ENCODE peak calls at places on chromosomes 13 and 19, in ten cellular contexts. H is cortex of kidney; X is HTR-8/SVneo; D is stimulated activated CD8-positive, alpha-beta memory T cell treated with anti-CD3 and anti-CD28 coated beads, Interleukin-2, amount 100 ng/mL, for 48 hours; E is fibroblast of lung; N is foreskin fibroblast; M is breast epithelium; K is heart left ventricle; J is fibroblast of the aortic adventitia; B is retinal pigment epithelial cell. V is an unnamed sample.
A peak's percentile ranks its signal among the peaks of the same experiment; 100 is the strongest.

GRCh38 chr19:42076375-42076944 is 494 bp downstream of the ZNF574 start:
- DNase-seq in E (no peak), M (no peak), K (peak; percentile 52), N (no peak), X (no peak), J (no peak), B (no peak), H (no peak), D (no peak), V (no peak)

GRCh38 chr19:2969104-2969504 is 8.3 kb upstream of the TLE6 start:
- DNase-seq in E (peak; percentile 11), X (no peak), M (no peak), J (peak; percentile 69), H (no peak), K (peak; percentile 80), B (no peak), N (peak; percentile 29), D (no peak), V (no peak)

GRCh38 chr13:75906315-75906714 is 270.2 kb downstream of the LMO7 start:
- DNase-seq in X (no peak), H (no peak), B (no peak), J (no peak), E (no peak), D (no peak), N (no peak), M (no peak), K (no peak), V (no peak)

GRCh38 chr13:104385409-104385808 is 1319.2 kb upstream of the SLC10A2 start:
- DNase-seq in B (peak; percentile 64), X (peak; percentile 19), J (peak; percentile 9), N (peak; percentile 34), E (peak; percentile 88), K (no peak), H (no peak), D (no peak), M (no peak), V (peak; percentile 26)

GRCh38 chr13:69291292-69291906 is 816.2 kb upstream of the ATXN8OS start:
- DNase-seq in N (no peak), X (no peak), M (no peak), D (no peak), B (no peak), H (no peak), E (no peak), J (no peak), K (no peak), V (no peak)

GRCh38 chr19:7694499-7694898 is 7.4 kb downstream of the FCER2 start:
- DNase-seq in H (no peak), D (no peak), E (no peak), J (no peak), X (no peak), B (no peak), K (no peak), M (no peak), N (no peak), V (no peak)

GRCh38 chr19:30441011-30441410 is 68.8 kb downstream of the ZNF536 start:
- DNase-seq in E (no peak), J (no peak), M (no peak), B (no peak), H (no peak), D (no peak), K (no peak), N (no peak), X (no peak), V (no peak)

GRCh38 chr13:83508905-83509304 is 373.4 kb downstream of the SLITRK1 start:
- DNase-seq in N (no peak), D (no peak), K (no peak), B (no peak), X (no peak), M (no peak), J (peak; percentile 1), E (no peak), H (no peak), V (no peak)

GRCh38 chr19:23481043-23481442 is 85.8 kb upstream of the ZNF91 start:
- DNase-seq in M (no peak), N (no peak), J (no peak), D (no peak), X (no peak), E (no peak), H (no peak), K (no peak), B (no peak), V (no peak)

GRCh38 chr13:78022164-78022877 is 103.7 kb upstream of the EDNRB start:
- DNase-seq in D (peak; percentile 11), N (peak; percentile 10), J (peak; percentile 61), K (peak; percentile 20), X (peak; percentile 1), E (peak; percentile 68), M (no peak), H (no peak), B (peak; percentile 23), V (peak; percentile 83)

GRCh38 chr13:44004881-44005280 is 125.2 kb downstream of the LACC1 start:
- DNase-seq in J (peak; percentile 39), H (no peak), X (peak; percentile 23), D (no peak), N (peak; percentile 69), K (no peak), M (no peak), B (no peak), E (peak; percentile 78), V (peak; percentile 69)

GRCh38 chr19:4866595-4867424 is 657 bp downstream of the PLIN3 start:
- DNase-seq in D (no peak), J (peak; percentile 54), M (peak; percentile 67), N (peak; percentile 80), E (peak; percentile 48), X (peak; percentile 29), B (no peak), H (no peak), K (peak; percentile 64), V (no peak)